ENCODE peak calls at places on chromosome 17, in seven cellular contexts. V is fibroblast of lung, U is epithelial cell of esophagus, H is cardiac fibroblast, R is HL-60, Y is endothelial cell, M is GM10248. S is an unnamed sample.

GRCh38 chr17:68347380-68347779 is 56.1 kb downstream of the ARSG start:
- DNase-seq in R (peak; percentile 51), H (no peak), Y (no peak), V (no peak), U (no peak), M (no peak), S (no peak)

GRCh38 chr17:82296511-82297279 is 20.7 kb downstream of the CD7 start:
- DNase-seq in Y (no peak), U (no peak), M (no peak), V (peak; percentile 44), R (no peak), H (no peak), S (no peak)

GRCh38 chr17:69913241-69914015 is 161.6 kb upstream of the KCNJ16 start:
- DNase-seq in Y (no peak), M (no peak), U (no peak), V (peak; percentile 45), H (no peak), R (no peak), S (no peak)

GRCh38 chr17:76997981-76998531 is 129.9 kb downstream of the MGAT5B start:
- DNase-seq in M (peak; percentile 69), U (no peak), Y (no peak), H (no peak), R (no peak), V (no peak), S (peak; percentile 78)

GRCh38 chr17:411416-412120 is 59.0 kb upstream of the RPH3AL start:
- DNase-seq in H (no peak), Y (no peak), U (no peak), V (no peak), R (no peak), M (no peak), S (no peak)

GRCh38 chr17:50213026-50214015 is 11.9 kb upstream of the COL1A1 start:
- DNase-seq in V (no peak), M (peak; percentile 76), Y (no peak), H (no peak), R (peak; percentile 25), U (no peak), S (peak; percentile 79)

GRCh38 chr17:75077490-75078096 is 10.2 kb upstream of the SLC16A5 start:
- DNase-seq in R (peak; percentile 31), V (no peak), H (peak; percentile 35), M (peak; percentile 75), Y (no peak), U (peak; percentile 28), S (peak; percentile 82)

GRCh38 chr17:80846932-80847331 is 144.7 kb upstream of the CHMP6 start:
- DNase-seq in M (no peak), U (no peak), V (no peak), R (no peak), Y (no peak), H (no peak), S (no peak)

GRCh38 chr17:78571329-78571728 is 5.9 kb downstream of the DNAH17 start:
- DNase-seq in V (no peak), R (no peak), H (no peak), U (no peak), M (no peak), Y (no peak), S (no peak)

GRCh38 chr17:3535253-3535995 is 22.2 kb downstream of the TRPV3 start:
- DNase-seq in M (peak; percentile 89), V (peak; percentile 81), R (no peak), U (peak; percentile 68), Y (peak; percentile 69), H (peak; percentile 89), S (peak; percentile 90)

GRCh38 chr17:72121164-72122001 is 563 bp downstream of the SOX9 start:
- DNase-seq in M (peak; percentile 30), V (peak; percentile 75), R (no peak), Y (peak; percentile 55), H (peak; percentile 72), U (peak; percentile 68), S (peak; percentile 53)

GRCh38 chr17:33052856-33053255 is 61.2 kb downstream of the SPACA3 start:
- DNase-seq in U (peak; percentile 32), Y (no peak), M (no peak), V (no peak), R (no peak), H (no peak), S (no peak)

GRCh38 chr17:77737442-77738265 is 220.8 kb upstream of the TNRC6C start:
- DNase-seq in R (no peak), V (no peak), M (no peak), U (no peak), Y (no peak), H (no peak), S (no peak)

GRCh38 chr17:32564325-32564724 is 77.5 kb downstream of the CDK5R1 start:
- DNase-seq in R (no peak), V (no peak), Y (no peak), M (no peak), U (peak; percentile 42), H (no peak), S (no peak)

GRCh38 chr17:68057531-68057952 is 22.0 kb downstream of the KPNA2 start:
- DNase-seq in U (peak; percentile 38), M (no peak), H (peak; percentile 67), V (peak; percentile 48), Y (peak; percentile 29), R (peak; percentile 48), S (no peak)

GRCh38 chr17:47970725-47971511 is at the start of gene CDK5RAP3:
- DNase-seq in Y (peak; percentile 100), U (peak; percentile 100), M (peak; percentile 99), R (peak; percentile 100), H (peak; percentile 99), V (peak; percentile 99), S (peak; percentile 95)

GRCh38 chr17:56543280-56543679 is 50.2 kb upstream of the NOG start:
- DNase-seq in H (no peak), Y (no peak), U (no peak), R (no peak), M (no peak), V (no peak), S (no peak)

GRCh38 chr17:21008516-21008915 is 34.3 kb downstream of the USP22 start:
- DNase-seq in M (no peak), V (no peak), U (no peak), R (no peak), H (no peak), Y (no peak), S (no peak)

GRCh38 chr17:67015001-67015400 is 29.4 kb upstream of the CACNG1 start:
- DNase-seq in V (no peak), U (no peak), H (no peak), Y (no peak), R (no peak), M (no peak), S (no peak)

GRCh38 chr17:46809110-46809571 is 9.4 kb downstream of the WNT3 start:
- DNase-seq in U (no peak), Y (no peak), H (no peak), M (no peak), R (no peak), V (no peak), S (no peak)

GRCh38 chr17:73990290-73990689 is 213.2 kb upstream of the RPL38 start:
- DNase-seq in Y (no peak), V (no peak), H (no peak), R (no peak), U (no peak), M (no peak), S (no peak)

GRCh38 chr17:565506-565905 is 149.1 kb downstream of the VPS53 start:
- DNase-seq in Y (peak; percentile 24), M (no peak), R (no peak), U (no peak), H (no peak), V (no peak), S (no peak)

GRCh38 chr17:14196337-14196997 is 40.2 kb downstream of the CDRT15 start:
- DNase-seq in Y (no peak), H (no peak), M (no peak), U (no peak), R (peak; percentile 10), V (no peak), S (peak; percentile 4)

GRCh38 chr17:59572301-59572924 is 7.0 kb downstream of the DHX40 start:
- DNase-seq in H (peak; percentile 55), V (peak; percentile 35), M (peak; percentile 55), Y (no peak), R (peak; percentile 41), U (no peak), S (peak; percentile 42)

GRCh38 chr17:28727727-28728363 is 743 bp upstream of the NEK8 start:
- DNase-seq in R (peak; percentile 60), V (no peak), Y (peak; percentile 51), M (peak; percentile 80), U (peak; percentile 98), H (peak; percentile 27), S (peak; percentile 83)

GRCh38 chr17:16818340-16818739 is 128.3 kb downstream of the CCDC144A start:
- DNase-seq in M (no peak), U (no peak), Y (no peak), R (no peak), H (no peak), V (no peak), S (no peak)

DNA sequence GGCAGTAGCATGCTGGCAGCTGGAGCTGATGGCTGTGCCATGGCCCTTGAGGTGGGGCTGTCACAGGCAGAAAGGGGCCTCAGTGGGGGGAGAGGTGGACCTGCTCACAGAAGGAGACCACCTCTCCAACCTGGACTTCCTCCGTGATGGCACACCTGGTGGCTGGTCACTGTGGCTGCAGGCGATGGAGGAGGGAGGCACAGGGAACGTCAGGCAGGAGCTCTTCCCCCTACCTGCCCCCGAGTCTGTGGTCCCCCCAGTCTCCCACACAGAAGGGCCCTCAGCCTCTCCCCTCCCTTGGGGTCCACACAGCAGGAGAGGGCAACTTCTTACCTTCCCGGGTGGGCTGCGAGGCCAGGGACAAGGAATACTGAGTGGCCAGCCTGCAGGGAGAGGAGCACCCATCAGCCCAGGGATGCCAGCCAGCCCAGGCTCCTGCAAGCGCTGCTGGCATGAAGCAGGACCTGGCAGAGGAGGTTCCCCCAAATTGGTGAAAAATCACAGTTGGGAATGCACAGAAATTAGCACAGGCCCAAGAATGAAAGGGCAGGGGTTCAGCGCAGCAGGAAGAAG is 96.5 kb downstream of the GOSR1 start:
- DNase-seq in H (no peak), Y (no peak), R (no peak), M (no peak), V (no peak), U (no peak), S (no peak)
- TF ChIP-seq CTCF in H (no peak), Y (no peak), R (no peak), M (no peak), V (no peak), U (no peak), S (no peak)

DNA sequence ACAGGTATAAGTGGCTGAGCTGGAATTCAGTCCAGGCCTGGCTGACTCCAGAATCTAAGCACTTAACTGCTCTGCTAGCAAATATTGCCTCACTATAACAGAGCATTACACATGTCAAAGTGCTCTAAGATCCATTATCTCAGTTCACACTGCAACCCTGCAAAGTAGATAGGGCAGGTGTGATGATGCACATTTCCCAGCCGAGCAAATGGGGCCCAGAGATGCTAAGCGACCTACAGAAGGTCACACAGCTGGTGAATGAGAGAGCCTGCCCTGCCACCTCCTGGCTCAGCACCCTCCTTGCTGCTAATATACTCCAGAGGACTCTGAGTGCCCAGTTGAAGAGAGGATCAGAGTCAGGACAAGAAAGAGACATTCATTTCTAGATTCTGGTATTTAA is 73.6 kb upstream of the CCL1 start:
- DNase-seq in U (no peak), H (no peak), V (no peak), M (no peak), Y (no peak), R (no peak), S (no peak)
- TF ChIP-seq CTCF in U (no peak), H (no peak), V (no peak), M (no peak), Y (no peak), R (no peak), S (no peak)

GRCh38 chr17:58215685-58216084 is 3.4 kb downstream of the MKS1 start:
- DNase-seq in V (no peak), U (peak; percentile 10), M (no peak), R (peak; percentile 51), H (no peak), Y (no peak), S (no peak)
- TF ChIP-seq CTCF in V (no peak), U (no peak), M (no peak), R (no peak), H (no peak), Y (no peak), S (no peak)

GRCh38 chr17:62713096-62713870 is 85.8 kb downstream of the MRC2 start:
- DNase-seq in M (no peak), H (no peak), V (no peak), Y (no peak), R (no peak), U (no peak), S (no peak)
- TF ChIP-seq CTCF in M (no peak), H (no peak), V (no peak), Y (no peak), R (no peak), U (no peak), S (no peak)

S was measured in GM20000.